ENCODE peak calls at places on chromosomes 2 and 18, in nine cellular contexts. One of them, this sample, is unnamed. For H3K27me3, the result is how much of the 10 kb centered on the place peaks cover.

GRCh38 chr2:188410504-188411235 is 119.0 kb downstream of the GULP1 start:
- DNase-seq in HCT116: no peak
- DNase-seq in upper lobe of left lung: no peak
- DNase-seq in stomach: no peak
- DNase-seq in transverse colon: no peak
- DNase-seq in H1: peak
- DNase-seq in prostate gland: no peak
- DNase-seq in GM23338: peak
- DNase-seq in sigmoid colon: no peak
- DNase-seq in this sample: no peak

GRCh38 chr2:127673304-127674069 is 1.8 kb downstream of the LIMS2 start:
- DNase-seq in sigmoid colon: peak
- DNase-seq in upper lobe of left lung: peak
- DNase-seq in transverse colon: no peak
- DNase-seq in GM23338: no peak
- DNase-seq in stomach: peak
- DNase-seq in H1: no peak
- DNase-seq in prostate gland: no peak
- DNase-seq in HCT116: no peak
- DNase-seq in this sample: peak

GRCh38 chr2:29055586-29055985 is 18.7 kb downstream of the PCARE start:
- DNase-seq in upper lobe of left lung: no peak
- DNase-seq in H1: no peak
- DNase-seq in GM23338: no peak
- DNase-seq in stomach: no peak
- DNase-seq in sigmoid colon: peak
- DNase-seq in transverse colon: no peak
- DNase-seq in HCT116: no peak
- DNase-seq in prostate gland: no peak
- DNase-seq in this sample: no peak

GRCh38 chr2:38691994-38692393 is 26.1 kb downstream of the GALM start:
- DNase-seq in stomach: no peak
- DNase-seq in sigmoid colon: no peak
- DNase-seq in HCT116: no peak
- DNase-seq in prostate gland: no peak
- DNase-seq in upper lobe of left lung: no peak
- DNase-seq in H1: no peak
- DNase-seq in GM23338: no peak
- DNase-seq in transverse colon: no peak
- DNase-seq in this sample: no peak

GRCh38 chr2:240446618-240447175 is 11.2 kb downstream of the GPC1 start:
- DNase-seq in upper lobe of left lung: peak
- DNase-seq in HCT116: no peak
- DNase-seq in H1: no peak
- DNase-seq in GM23338: no peak
- DNase-seq in stomach: no peak
- DNase-seq in sigmoid colon: no peak
- DNase-seq in prostate gland: no peak
- DNase-seq in transverse colon: no peak
- DNase-seq in this sample: no peak

GRCh38 chr2:9310827-9311226 is 104.2 kb downstream of the ASAP2 start:
- DNase-seq in transverse colon: no peak
- DNase-seq in GM23338: no peak
- DNase-seq in HCT116: no peak
- DNase-seq in upper lobe of left lung: no peak
- DNase-seq in stomach: no peak
- DNase-seq in H1: no peak
- DNase-seq in sigmoid colon: no peak
- DNase-seq in prostate gland: no peak
- DNase-seq in this sample: no peak

GRCh38 chr2:165778653-165779451 is 15.2 kb downstream of the GALNT3 start:
- DNase-seq in GM23338: peak
- DNase-seq in sigmoid colon: no peak
- DNase-seq in HCT116: no peak
- DNase-seq in stomach: no peak
- DNase-seq in transverse colon: no peak
- DNase-seq in prostate gland: no peak
- DNase-seq in upper lobe of left lung: peak
- DNase-seq in H1: no peak
- DNase-seq in this sample: no peak

GRCh38 chr2:109055435-109055834 is 66.4 kb upstream of the EDAR start:
- DNase-seq in transverse colon: no peak
- DNase-seq in H1: no peak
- DNase-seq in sigmoid colon: no peak
- DNase-seq in stomach: no peak
- DNase-seq in upper lobe of left lung: no peak
- DNase-seq in HCT116: no peak
- DNase-seq in GM23338: no peak
- DNase-seq in prostate gland: no peak
- DNase-seq in this sample: no peak

GRCh38 chr2:126901459-126901858 is 2.8 kb downstream of the TEX51 start:
- DNase-seq in sigmoid colon: no peak
- DNase-seq in transverse colon: no peak
- DNase-seq in H1: no peak
- DNase-seq in HCT116: no peak
- DNase-seq in prostate gland: no peak
- DNase-seq in GM23338: no peak
- DNase-seq in upper lobe of left lung: no peak
- DNase-seq in stomach: peak
- DNase-seq in this sample: peak

GRCh38 chr2:113251118-113251517 is 27.6 kb downstream of the PAX8 start:
- DNase-seq in prostate gland: no peak
- DNase-seq in HCT116: no peak
- DNase-seq in transverse colon: peak
- DNase-seq in sigmoid colon: no peak
- DNase-seq in stomach: no peak
- DNase-seq in upper lobe of left lung: peak
- DNase-seq in H1: no peak
- DNase-seq in GM23338: no peak
- DNase-seq in this sample: no peak

GRCh38 chr2:144162652-144163051 is 357.3 kb downstream of the ZEB2 start:
- DNase-seq in transverse colon: peak
- DNase-seq in GM23338: peak
- DNase-seq in HCT116: peak
- DNase-seq in H1: no peak
- DNase-seq in prostate gland: peak
- DNase-seq in stomach: peak
- DNase-seq in sigmoid colon: no peak
- DNase-seq in upper lobe of left lung: no peak
- DNase-seq in this sample: no peak

GRCh38 chr2:208373460-208374089 is 33.0 kb upstream of the PTH2R start:
- DNase-seq in sigmoid colon: no peak
- DNase-seq in transverse colon: no peak
- DNase-seq in prostate gland: peak
- DNase-seq in upper lobe of left lung: no peak
- DNase-seq in GM23338: peak
- DNase-seq in HCT116: peak
- DNase-seq in stomach: no peak
- DNase-seq in H1: no peak
- DNase-seq in this sample: no peak

GRCh38 chr2:206257861-206258260 is 16.6 kb upstream of the ZDBF2 start:
- DNase-seq in upper lobe of left lung: no peak
- DNase-seq in stomach: no peak
- DNase-seq in HCT116: no peak
- DNase-seq in H1: no peak
- DNase-seq in sigmoid colon: no peak
- DNase-seq in GM23338: no peak
- DNase-seq in transverse colon: no peak
- DNase-seq in prostate gland: no peak
- DNase-seq in this sample: no peak

GRCh38 chr2:206255003-206255402 is 19.5 kb upstream of the ZDBF2 start:
- DNase-seq in GM23338: peak
- DNase-seq in H1: no peak
- DNase-seq in sigmoid colon: no peak
- DNase-seq in prostate gland: no peak
- DNase-seq in stomach: no peak
- DNase-seq in upper lobe of left lung: no peak
- DNase-seq in transverse colon: no peak
- DNase-seq in HCT116: no peak
- DNase-seq in this sample: no peak

GRCh38 chr2:206259615-206260426 is 14.6 kb upstream of the ZDBF2 start:
- DNase-seq in prostate gland: no peak
- DNase-seq in GM23338: no peak
- DNase-seq in stomach: no peak
- DNase-seq in sigmoid colon: no peak
- DNase-seq in upper lobe of left lung: no peak
- DNase-seq in H1: no peak
- DNase-seq in transverse colon: no peak
- DNase-seq in HCT116: no peak
- DNase-seq in this sample: no peak

GRCh38 chr2:206256711-206257110 is 17.8 kb upstream of the ZDBF2 start:
- DNase-seq in stomach: no peak
- DNase-seq in HCT116: no peak
- DNase-seq in transverse colon: no peak
- DNase-seq in sigmoid colon: no peak
- DNase-seq in upper lobe of left lung: no peak
- DNase-seq in H1: no peak
- DNase-seq in prostate gland: no peak
- DNase-seq in GM23338: no peak
- DNase-seq in this sample: no peak

GRCh38 chr2:206257345-206257744 is 17.1 kb upstream of the ZDBF2 start:
- DNase-seq in stomach: no peak
- DNase-seq in upper lobe of left lung: no peak
- DNase-seq in H1: no peak
- DNase-seq in GM23338: no peak
- DNase-seq in HCT116: no peak
- DNase-seq in sigmoid colon: no peak
- DNase-seq in prostate gland: no peak
- DNase-seq in transverse colon: no peak
- DNase-seq in this sample: no peak
- H3K27me3 ChIP-seq in stomach: half or more
- H3K27me3 ChIP-seq in upper lobe of left lung: under half
- H3K27me3 ChIP-seq in H1: half or more
- H3K27me3 ChIP-seq in GM23338: under half
- H3K27me3 ChIP-seq in HCT116: under half
- H3K27me3 ChIP-seq in sigmoid colon: half or more
- H3K27me3 ChIP-seq in prostate gland: under half
- H3K27me3 ChIP-seq in transverse colon: half or more
- H3K27me3 ChIP-seq in this sample: half or more

GRCh38 chr18:9647496-9648323 is 33.4 kb upstream of the PPP4R1 start:
- DNase-seq in GM23338: no peak
- DNase-seq in HCT116: no peak
- DNase-seq in upper lobe of left lung: no peak
- DNase-seq in sigmoid colon: no peak
- DNase-seq in stomach: no peak
- DNase-seq in H1: no peak
- DNase-seq in prostate gland: no peak
- DNase-seq in transverse colon: no peak
- DNase-seq in this sample: no peak

GRCh38 chr18:9642799-9643445 is 28.6 kb upstream of the PPP4R1 start:
- DNase-seq in H1: no peak
- DNase-seq in prostate gland: no peak
- DNase-seq in upper lobe of left lung: no peak
- DNase-seq in GM23338: peak
- DNase-seq in HCT116: no peak
- DNase-seq in stomach: no peak
- DNase-seq in transverse colon: no peak
- DNase-seq in sigmoid colon: no peak
- DNase-seq in this sample: no peak

GRCh38 chr18:9648431-9649163 is 34.2 kb upstream of the PPP4R1 start:
- DNase-seq in prostate gland: no peak
- DNase-seq in HCT116: no peak
- DNase-seq in H1: no peak
- DNase-seq in GM23338: no peak
- DNase-seq in transverse colon: no peak
- DNase-seq in sigmoid colon: no peak
- DNase-seq in upper lobe of left lung: no peak
- DNase-seq in stomach: no peak
- DNase-seq in this sample: no peak

GRCh38 chr18:9638886-9639285 is 24.5 kb upstream of the PPP4R1 start:
- DNase-seq in stomach: no peak
- DNase-seq in GM23338: no peak
- DNase-seq in upper lobe of left lung: no peak
- DNase-seq in prostate gland: no peak
- DNase-seq in HCT116: no peak
- DNase-seq in sigmoid colon: no peak
- DNase-seq in H1: no peak
- DNase-seq in transverse colon: no peak
- DNase-seq in this sample: no peak

DNA sequence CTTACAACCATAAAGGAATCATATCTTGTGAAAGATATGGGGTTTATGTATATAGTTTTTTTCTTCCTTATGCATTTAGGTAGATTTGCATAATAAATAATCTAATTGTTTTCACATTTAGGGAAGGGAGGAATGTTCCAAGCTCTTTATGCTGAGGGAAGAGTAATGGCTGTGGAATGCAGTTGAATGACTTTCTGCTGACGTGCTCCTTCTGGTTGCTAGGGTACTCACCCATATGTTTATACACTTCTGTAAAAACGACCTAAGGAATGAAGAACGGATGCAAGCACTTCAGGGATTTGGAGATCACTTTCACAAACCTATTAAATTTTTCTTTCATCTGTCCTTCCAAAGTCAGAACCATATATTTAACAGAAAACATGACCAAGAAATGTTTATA is 29.2 kb upstream of the PPP4R1 start:
- DNase-seq in H1: peak
- DNase-seq in HCT116: peak
- DNase-seq in stomach: no peak
- DNase-seq in transverse colon: no peak
- DNase-seq in GM23338: peak
- DNase-seq in prostate gland: peak
- DNase-seq in sigmoid colon: no peak
- DNase-seq in upper lobe of left lung: no peak
- DNase-seq in this sample: peak
- TF ChIP-seq POLR2AphosphoS5 in H1: no peak
- TF ChIP-seq POLR2AphosphoS5 in HCT116: no peak
- TF ChIP-seq POLR2AphosphoS5 in stomach: peak
- TF ChIP-seq POLR2AphosphoS5 in transverse colon: peak
- TF ChIP-seq POLR2AphosphoS5 in GM23338: no peak
- TF ChIP-seq POLR2AphosphoS5 in prostate gland: peak
- TF ChIP-seq POLR2AphosphoS5 in sigmoid colon: no peak
- TF ChIP-seq POLR2AphosphoS5 in upper lobe of left lung: no peak
- TF ChIP-seq POLR2AphosphoS5 in this sample: no peak

DNA sequence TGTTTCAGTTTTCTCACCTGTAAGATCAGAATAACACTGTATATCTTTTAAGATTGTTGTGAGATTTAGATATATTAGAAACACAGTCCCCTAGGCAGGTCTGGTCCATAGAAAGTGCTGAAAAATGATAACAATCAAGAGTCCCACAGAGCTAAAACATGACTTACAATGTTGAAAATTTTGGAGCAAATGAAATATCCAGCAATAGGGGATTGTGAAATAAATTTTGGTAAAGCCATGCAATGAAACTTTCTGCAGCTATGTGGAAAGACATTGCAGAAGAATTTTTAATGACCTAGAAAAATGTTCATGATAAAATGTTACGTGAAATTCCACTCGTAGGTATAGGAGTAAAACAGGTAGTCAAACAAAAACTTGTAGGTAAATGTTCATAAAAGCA is 127.6 kb upstream of the SERPINE2 start:
- DNase-seq in HCT116: no peak
- DNase-seq in transverse colon: no peak
- DNase-seq in GM23338: no peak
- DNase-seq in stomach: no peak
- DNase-seq in prostate gland: no peak
- DNase-seq in upper lobe of left lung: no peak
- DNase-seq in H1: no peak
- DNase-seq in sigmoid colon: no peak
- DNase-seq in this sample: no peak
- H3K27me3 ChIP-seq in HCT116: under half
- H3K27me3 ChIP-seq in transverse colon: under half
- H3K27me3 ChIP-seq in GM23338: under half
- H3K27me3 ChIP-seq in stomach: under half
- H3K27me3 ChIP-seq in prostate gland: under half
- H3K27me3 ChIP-seq in upper lobe of left lung: under half
- H3K27me3 ChIP-seq in H1: under half
- H3K27me3 ChIP-seq in sigmoid colon: under half
- H3K27me3 ChIP-seq in this sample: under half

GRCh38 chr2:233124449-233125080 is 64.4 kb downstream of the INPP5D start:
- DNase-seq in HCT116: no peak
- DNase-seq in GM23338: no peak
- DNase-seq in H1: no peak
- DNase-seq in prostate gland: no peak
- DNase-seq in upper lobe of left lung: no peak
- DNase-seq in sigmoid colon: no peak
- DNase-seq in stomach: no peak
- DNase-seq in transverse colon: peak
- DNase-seq in this sample: no peak
- TF ChIP-seq POLR2AphosphoS5 in HCT116: no peak
- TF ChIP-seq POLR2AphosphoS5 in GM23338: no peak
- TF ChIP-seq POLR2AphosphoS5 in H1: no peak
- TF ChIP-seq POLR2AphosphoS5 in prostate gland: no peak
- TF ChIP-seq POLR2AphosphoS5 in upper lobe of left lung: no peak
- TF ChIP-seq POLR2AphosphoS5 in sigmoid colon: no peak
- TF ChIP-seq POLR2AphosphoS5 in stomach: no peak
- TF ChIP-seq POLR2AphosphoS5 in transverse colon: no peak
- TF ChIP-seq POLR2AphosphoS5 in this sample: no peak

This sample was measured in breast epithelium.